ENCODE peak calls at places on chromosomes 3 and 15, in ten cellular contexts. P is adrenal gland; G is body of pancreas; F is CD8-positive, alpha-beta memory T cell; J is ovary; Z is naive thymus-derived CD4-positive, alpha-beta T cell; V is aorta; O is IMR-90; S is suprapubic skin; E is foreskin keratinocyte. M is an unnamed sample. For H3K4me1, the result is how much of the 10 kb centered on the place peaks cover.

GRCh38 chr15:53022788-53023187 is 232.7 kb upstream of the ONECUT1 start:
- DNase-seq in F (no peak), G (no peak), V (no peak), Z (no peak), P (no peak), J (no peak), E (no peak), O (no peak), S (no peak), M (no peak)

GRCh38 chr3:183185696-183186095 is 23.2 kb upstream of the LAMP3 start:
- DNase-seq in F (no peak), V (no peak), G (peak), E (no peak), O (peak), Z (no peak), P (no peak), S (no peak), J (no peak), M (peak)

GRCh38 chr15:51367322-51367976 is 26.0 kb downstream of the GLDN start:
- DNase-seq in V (no peak), G (no peak), P (no peak), F (no peak), J (no peak), S (no peak), O (no peak), E (no peak), Z (no peak), M (no peak)

GRCh38 chr15:69735126-69735525 is 282.5 kb downstream of the RPLP1 start:
- DNase-seq in S (peak), E (no peak), F (no peak), J (no peak), O (no peak), P (no peak), Z (no peak), G (peak), V (no peak), M (no peak)

GRCh38 chr3:167187211-167187610 is 192.9 kb downstream of the ZBBX start:
- DNase-seq in O (no peak), G (no peak), F (no peak), Z (no peak), V (no peak), S (no peak), P (no peak), J (no peak), E (no peak), M (no peak)

GRCh38 chr3:140186421-140186920 is 251.5 kb downstream of the CLSTN2 start:
- DNase-seq in E (peak), Z (no peak), J (no peak), P (peak), F (no peak), G (peak), S (no peak), O (peak), V (no peak), M (peak)

GRCh38 chr3:55507808-55508207 is 20.7 kb upstream of the WNT5A start:
- DNase-seq in G (no peak), J (no peak), S (no peak), O (no peak), E (no peak), F (no peak), V (no peak), P (no peak), Z (no peak), M (no peak)

GRCh38 chr3:197355713-197356112 is 57.3 kb upstream of the DLG1 start:
- DNase-seq in G (no peak), V (no peak), F (no peak), O (no peak), S (no peak), P (no peak), J (no peak), Z (no peak), E (no peak), M (no peak)

GRCh38 chr3:187935623-187936156 is 190.4 kb upstream of the BCL6 start:
- DNase-seq in Z (no peak), S (no peak), V (no peak), P (no peak), O (peak), G (no peak), F (peak), J (no peak), E (no peak), M (no peak)

GRCh38 chr3:179098388-179099077 is 26.9 kb upstream of the ZMAT3 start:
- DNase-seq in O (peak), G (no peak), V (no peak), F (no peak), S (no peak), E (peak), Z (no peak), J (no peak), P (no peak), M (no peak)

GRCh38 chr15:25238716-25239470 is 199.9 kb downstream of the UBE3A start:
- DNase-seq in P (no peak), J (no peak), G (no peak), V (peak), Z (no peak), E (no peak), F (no peak), S (peak), O (no peak), M (no peak)

GRCh38 chr3:4719011-4719649 is 226.0 kb downstream of the ITPR1 start:
- DNase-seq in O (peak), V (no peak), F (no peak), J (no peak), P (no peak), Z (no peak), S (no peak), E (no peak), G (no peak), M (no peak)

GRCh38 chr15:59148160-59148810 is 43.3 kb downstream of the CCNB2 start:
- DNase-seq in F (no peak), J (no peak), V (peak), Z (no peak), E (no peak), O (peak), P (no peak), S (no peak), G (no peak), M (peak)

GRCh38 chr3:174170248-174170647 is 688.9 kb upstream of the NAALADL2 start:
- DNase-seq in P (no peak), Z (no peak), S (no peak), J (no peak), E (no peak), O (peak), G (no peak), V (no peak), F (no peak), M (no peak)

GRCh38 chr15:52394020-52394608 is 98.5 kb upstream of the MYO5C start:
- DNase-seq in Z (no peak), J (no peak), O (no peak), V (no peak), P (no peak), S (no peak), E (no peak), F (no peak), G (no peak), M (peak)

GRCh38 chr15:61032600-61033286 is 196.4 kb downstream of the RORA start:
- DNase-seq in Z (no peak), E (no peak), G (no peak), V (no peak), O (no peak), P (peak), J (no peak), F (no peak), S (no peak), M (no peak)

GRCh38 chr3:4163006-4163405 is 140.2 kb upstream of the SETMAR start:
- DNase-seq in J (no peak), P (no peak), O (no peak), Z (no peak), S (no peak), E (no peak), V (no peak), G (no peak), F (no peak), M (no peak)

GRCh38 chr3:47419083-47420043 is 38.5 kb downstream of the PTPN23 start:
- DNase-seq in Z (no peak), J (no peak), E (no peak), S (no peak), G (no peak), O (no peak), V (peak), F (no peak), P (peak), M (no peak)

GRCh38 chr15:99486371-99487336 is 79.1 kb upstream of the MEF2A start:
- DNase-seq in F (no peak), G (peak), E (no peak), V (peak), J (peak), Z (no peak), P (peak), O (peak), S (peak), M (peak)

GRCh38 chr15:51155016-51155580 is 60.4 kb upstream of the TNFAIP8L3 start:
- DNase-seq in Z (no peak), P (no peak), V (no peak), G (no peak), E (no peak), O (no peak), F (no peak), J (no peak), S (no peak), M (no peak)

GRCh38 chr3:8646313-8646938 is 1.8 kb upstream of the SSUH2 start:
- DNase-seq in P (no peak), E (no peak), G (no peak), J (no peak), Z (no peak), S (no peak), O (no peak), V (no peak), F (no peak), M (no peak)

GRCh38 chr3:186079925-186080324 is 29.0 kb downstream of the ETV5 start:
- DNase-seq in F (no peak), E (no peak), V (no peak), J (no peak), G (no peak), S (no peak), O (no peak), Z (no peak), P (no peak), M (no peak)

GRCh38 chr15:60531811-60532210 is 52.9 kb upstream of the ICE2 start:
- DNase-seq in V (no peak), Z (no peak), O (no peak), E (no peak), F (no peak), G (no peak), J (no peak), S (no peak), P (no peak), M (no peak)

GRCh38 chr3:175378348-175378747 is 519.2 kb downstream of the NAALADL2 start:
- DNase-seq in O (no peak), G (no peak), S (no peak), J (no peak), Z (no peak), P (no peak), F (no peak), E (no peak), V (no peak), M (no peak)

GRCh38 chr3:44805960-44806359 is 44.4 kb downstream of the KIF15 start:
- DNase-seq in O (no peak), E (no peak), V (no peak), Z (no peak), S (no peak), F (no peak), P (no peak), G (no peak), J (no peak), M (no peak)

GRCh38 chr15:93047621-93048425 is 41.2 kb downstream of the RGMA start:
- DNase-seq in Z (no peak), O (no peak), V (no peak), P (no peak), S (no peak), J (no peak), G (no peak), E (no peak), F (peak), M (no peak)

GRCh38 chr3:150035910-150036661 is 65.4 kb upstream of the PFN2 start:
- DNase-seq in P (no peak), G (peak), J (no peak), F (no peak), E (no peak), Z (no peak), O (no peak), S (no peak), V (no peak), M (no peak)

GRCh38 chr3:182739619-182740018 is 53.7 kb upstream of the ATP11B start:
- DNase-seq in S (no peak), V (no peak), Z (no peak), G (no peak), F (no peak), P (no peak), O (peak), E (no peak), J (no peak), M (peak)

GRCh38 chr3:113264741-113265140 is 53.4 kb downstream of the BOC start:
- DNase-seq in G (no peak), J (no peak), S (no peak), V (no peak), F (no peak), P (no peak), Z (no peak), O (no peak), E (no peak), M (no peak)

GRCh38 chr3:113260980-113261920 is 49.9 kb downstream of the BOC start:
- DNase-seq in Z (no peak), S (no peak), F (no peak), E (no peak), O (no peak), P (no peak), V (peak), J (no peak), G (no peak), M (no peak)

GRCh38 chr3:113264249-113264648 is 52.9 kb downstream of the BOC start:
- DNase-seq in V (no peak), F (no peak), G (peak), E (no peak), S (no peak), Z (no peak), P (no peak), J (no peak), O (no peak), M (no peak)

GRCh38 chr3:113261996-113262665 is 50.8 kb downstream of the BOC start:
- DNase-seq in P (no peak), E (no peak), F (no peak), J (no peak), G (no peak), O (no peak), V (no peak), Z (no peak), S (no peak), M (peak)

DNA sequence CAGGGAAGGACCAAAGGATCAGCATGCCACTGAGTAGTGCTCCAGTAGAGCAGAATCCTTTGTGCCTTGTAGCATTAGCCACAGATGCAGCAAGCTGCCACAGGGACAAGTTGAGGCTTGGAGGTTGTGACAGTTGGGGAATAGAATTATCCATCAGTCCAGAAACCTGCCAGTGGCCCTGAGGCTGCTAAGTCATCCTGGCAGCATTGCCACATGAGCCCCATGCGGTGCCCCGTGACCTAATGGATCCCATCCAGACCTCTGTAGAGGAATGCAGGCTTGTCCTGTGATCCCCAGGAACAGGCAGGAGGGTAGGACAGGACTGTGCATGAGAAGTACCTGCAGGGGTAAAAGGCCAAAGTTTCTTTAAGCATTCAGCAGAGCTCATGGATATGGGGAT is 51.7 kb downstream of the BOC start:
- DNase-seq in Z (no peak), E (peak), O (no peak), P (no peak), J (no peak), V (no peak), G (no peak), S (no peak), F (no peak), M (no peak)
- H3K4me1 ChIP-seq in Z (under half), E (under half), O (under half), P (under half), J (under half), V (under half), G (under half), S (half or more), F (under half), M (under half)

DNA sequence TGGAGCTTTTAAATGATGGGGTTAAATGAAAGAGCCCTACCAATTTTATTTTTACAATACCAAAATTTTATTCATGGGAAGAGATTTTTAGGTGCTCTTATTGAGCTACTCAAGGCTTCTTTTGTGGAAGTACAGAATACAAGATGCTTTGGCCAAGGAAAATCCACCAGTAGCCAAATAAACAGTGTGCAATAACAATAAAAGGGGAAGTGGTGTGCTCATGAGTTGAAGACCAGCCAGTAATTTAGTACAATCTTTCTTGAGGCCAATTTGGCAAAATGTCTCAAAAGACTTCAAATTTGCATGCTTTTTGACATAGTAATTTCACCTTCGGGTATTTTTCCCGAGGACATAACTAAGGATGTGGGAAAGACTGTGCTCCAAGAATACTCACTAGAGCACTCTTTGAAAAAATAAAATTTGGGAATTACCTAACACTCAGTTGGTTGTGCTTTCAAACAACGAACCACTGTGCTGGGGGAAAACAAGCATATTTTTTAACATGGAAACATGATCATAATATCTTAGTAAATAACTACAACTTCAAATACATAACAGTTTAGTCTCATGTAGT is 294.0 kb downstream of the DIPK2A start:
- DNase-seq in G (no peak), P (no peak), S (no peak), V (no peak), E (no peak), J (no peak), Z (no peak), O (no peak), F (no peak), M (peak)
- H3K4me1 ChIP-seq in G (under half), P (under half), S (under half), V (under half), E (under half), J (under half), Z (under half), O (under half), F (under half), M (under half)

GRCh38 chr3:110624571-110624970 is 447.0 kb upstream of the NECTIN3 start:
- DNase-seq in E (no peak), O (peak), F (no peak), J (no peak), G (peak), V (no peak), S (no peak), Z (no peak), P (no peak), M (peak)
- H3K4me1 ChIP-seq in E (under half), O (under half), F (under half), J (under half), G (under half), V (under half), S (under half), Z (under half), P (under half), M (under half)

GRCh38 chr3:138941259-138941885 is 5.6 kb downstream of the FOXL2 start:
- DNase-seq in S (no peak), Z (no peak), J (peak), O (peak), P (peak), E (no peak), G (peak), V (no peak), F (no peak), M (peak)
- H3K4me1 ChIP-seq in S (half or more), Z (under half), J (under half), O (under half), P (under half), E (under half), G (half or more), V (under half), F (under half), M (under half)

GRCh38 chr3:123080864-123081562 is 14.2 kb downstream of the PDIA5 start:
- DNase-seq in P (peak), G (no peak), J (no peak), S (no peak), Z (no peak), O (no peak), V (no peak), F (no peak), E (no peak), M (no peak)
- H3K4me1 ChIP-seq in P (half or more), G (half or more), J (under half), S (half or more), Z (under half), O (under half), V (under half), F (under half), E (under half), M (under half)

GRCh38 chr3:156816091-156816793 is 9.9 kb upstream of the LEKR1 start:
- DNase-seq in J (peak), F (peak), O (peak), G (peak), E (no peak), Z (peak), V (peak), P (peak), S (peak), M (peak)
- H3K4me1 ChIP-seq in J (under half), F (under half), O (under half), G (half or more), E (half or more), Z (under half), V (under half), P (under half), S (half or more), M (under half)

GRCh38 chr3:52431459-52432223 is 13.3 kb downstream of the SEMA3G start:
- DNase-seq in Z (no peak), G (peak), F (no peak), E (no peak), V (no peak), O (no peak), J (no peak), S (peak), P (no peak), M (no peak)

GRCh38 chr3:52430416-52430810 is 14.5 kb downstream of the SEMA3G start:
- DNase-seq in G (peak), O (no peak), E (no peak), S (peak), Z (no peak), P (no peak), F (no peak), V (no peak), J (no peak), M (no peak)

GRCh38 chr3:52429031-52429430 is 15.9 kb downstream of the SEMA3G start:
- DNase-seq in P (no peak), V (no peak), F (no peak), G (peak), J (no peak), E (no peak), O (no peak), S (peak), Z (no peak), M (no peak)

GRCh38 chr3:52428151-52429005 is 16.5 kb downstream of the SEMA3G start:
- DNase-seq in S (peak), G (peak), E (no peak), O (peak), F (peak), P (peak), Z (no peak), V (no peak), J (peak), M (peak)

DNA sequence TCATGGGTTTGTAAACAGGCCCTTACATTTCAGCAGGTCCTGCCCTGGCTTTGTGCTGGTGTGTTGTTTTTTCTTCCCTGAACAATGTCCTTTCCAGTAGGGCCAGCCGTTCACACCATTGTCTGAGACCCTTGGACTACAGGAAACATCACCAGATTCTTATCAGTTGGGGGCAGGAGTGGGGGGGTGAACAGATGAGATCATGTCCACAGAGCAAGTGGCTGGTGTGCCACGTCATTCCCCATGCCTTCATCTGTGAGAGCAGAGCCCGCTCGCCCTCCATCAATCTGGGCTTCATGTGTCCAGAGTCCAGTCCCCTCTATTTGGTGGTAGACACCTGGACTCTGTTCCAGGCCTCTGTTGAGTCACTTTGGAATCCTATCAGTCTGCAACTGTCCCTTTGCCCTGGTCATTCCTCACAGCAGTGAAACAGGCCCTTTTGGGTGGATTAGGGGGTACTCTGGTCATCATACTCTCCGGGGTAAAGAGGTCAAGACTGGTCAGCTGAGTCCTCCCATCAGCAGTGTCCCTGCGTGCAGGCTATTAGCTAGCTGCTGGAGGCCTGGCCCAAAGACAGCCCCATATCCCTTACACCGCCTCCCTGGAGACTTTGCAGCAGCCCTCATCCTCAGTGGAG is 15.0 kb downstream of the SEMA3G start:
- DNase-seq in V (no peak), J (no peak), F (no peak), S (peak), Z (no peak), G (peak), O (peak), P (peak), E (no peak), M (no peak)
- H3K4me1 ChIP-seq in V (under half), J (under half), F (under half), S (under half), Z (under half), G (under half), O (under half), P (under half), E (under half), M (under half)

DNA sequence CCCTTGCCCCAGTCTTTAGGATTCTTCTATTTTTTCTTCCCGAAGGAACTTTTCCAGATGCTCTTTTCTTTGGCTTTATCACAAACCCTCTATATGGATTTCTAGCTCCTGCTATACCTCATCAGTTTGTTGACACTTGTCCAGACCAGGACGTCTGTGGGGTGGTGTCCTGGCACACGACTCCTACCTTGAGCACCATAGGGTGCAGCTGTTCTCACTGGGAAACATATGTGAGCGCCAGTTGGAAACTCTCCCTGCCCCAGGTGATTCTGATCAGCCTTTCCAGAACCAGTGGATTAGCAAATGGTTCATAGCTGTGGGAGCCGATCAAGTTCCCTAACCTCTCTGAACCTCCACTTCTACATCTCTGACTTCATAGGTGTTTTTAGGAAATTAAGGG is 40.6 kb upstream of the USP3 start:
- DNase-seq in V (no peak), P (no peak), S (no peak), E (no peak), G (peak), Z (no peak), J (no peak), O (no peak), F (no peak), M (no peak)
- H3K4me1 ChIP-seq in V (under half), P (under half), S (under half), E (under half), G (under half), Z (under half), J (under half), O (under half), F (under half), M (under half)

M was measured in cardiac muscle cell.